ENCODE peak calls at places on chromosomes 3 and 15, in seven cellular contexts. One of them, this sample, is unnamed.

GRCh38 chr3:56137406-56137805 is 330.9 kb downstream of the ERC2 start:
- DNase-seq in neural crest cell: no peak
- DNase-seq in adrenal gland: no peak
- DNase-seq in Peyer's patch: no peak
- DNase-seq in right atrium auricular region: no peak
- DNase-seq in foreskin keratinocyte: no peak
- DNase-seq in tibial artery: no peak
- DNase-seq in this sample: no peak

GRCh38 chr3:16496408-16497222 is 16.9 kb downstream of the RFTN1 start:
- DNase-seq in neural crest cell: no peak
- DNase-seq in adrenal gland: no peak
- DNase-seq in Peyer's patch: no peak
- DNase-seq in right atrium auricular region: no peak
- DNase-seq in foreskin keratinocyte: peak
- DNase-seq in tibial artery: no peak
- DNase-seq in this sample: peak

GRCh38 chr3:120025520-120025919 is 68.7 kb downstream of the GSK3B start:
- DNase-seq in neural crest cell: no peak
- DNase-seq in adrenal gland: no peak
- DNase-seq in Peyer's patch: no peak
- DNase-seq in right atrium auricular region: no peak
- DNase-seq in foreskin keratinocyte: peak
- DNase-seq in tibial artery: no peak
- DNase-seq in this sample: peak

GRCh38 chr15:45450468-45450867 is 72.1 kb downstream of the SLC30A4 start:
- DNase-seq in neural crest cell: no peak
- DNase-seq in adrenal gland: no peak
- DNase-seq in Peyer's patch: peak
- DNase-seq in right atrium auricular region: no peak
- DNase-seq in foreskin keratinocyte: no peak
- DNase-seq in tibial artery: no peak
- DNase-seq in this sample: no peak

GRCh38 chr15:70433583-70434288 is 329.6 kb downstream of the UACA start:
- DNase-seq in neural crest cell: no peak
- DNase-seq in adrenal gland: no peak
- DNase-seq in Peyer's patch: no peak
- DNase-seq in right atrium auricular region: no peak
- DNase-seq in foreskin keratinocyte: no peak
- DNase-seq in tibial artery: no peak
- DNase-seq in this sample: no peak

GRCh38 chr3:58528629-58529028 is 8.4 kb downstream of the ACOX2 start:
- DNase-seq in neural crest cell: no peak
- DNase-seq in adrenal gland: peak
- DNase-seq in Peyer's patch: no peak
- DNase-seq in right atrium auricular region: peak
- DNase-seq in foreskin keratinocyte: no peak
- DNase-seq in tibial artery: no peak
- DNase-seq in this sample: peak

GRCh38 chr3:119795849-119796248 is 13.9 kb downstream of the NR1I2 start:
- DNase-seq in neural crest cell: no peak
- DNase-seq in adrenal gland: no peak
- DNase-seq in Peyer's patch: no peak
- DNase-seq in right atrium auricular region: peak
- DNase-seq in foreskin keratinocyte: no peak
- DNase-seq in tibial artery: no peak
- DNase-seq in this sample: no peak

GRCh38 chr3:352599-352998 is 156.0 kb downstream of the CHL1 start:
- DNase-seq in neural crest cell: no peak
- DNase-seq in adrenal gland: no peak
- DNase-seq in Peyer's patch: no peak
- DNase-seq in right atrium auricular region: no peak
- DNase-seq in foreskin keratinocyte: no peak
- DNase-seq in tibial artery: no peak
- DNase-seq in this sample: no peak

GRCh38 chr3:52435246-52436101 is 9.4 kb downstream of the SEMA3G start:
- DNase-seq in neural crest cell: no peak
- DNase-seq in adrenal gland: no peak
- DNase-seq in Peyer's patch: no peak
- DNase-seq in right atrium auricular region: no peak
- DNase-seq in foreskin keratinocyte: no peak
- DNase-seq in tibial artery: no peak
- DNase-seq in this sample: no peak

GRCh38 chr3:23667536-23668429 is 138.0 kb upstream of the UBE2E1 start:
- DNase-seq in neural crest cell: no peak
- DNase-seq in adrenal gland: no peak
- DNase-seq in Peyer's patch: no peak
- DNase-seq in right atrium auricular region: no peak
- DNase-seq in foreskin keratinocyte: no peak
- DNase-seq in tibial artery: no peak
- DNase-seq in this sample: no peak

GRCh38 chr3:167738037-167738436 is 2.5 kb downstream of the SERPINI1 start:
- DNase-seq in neural crest cell: no peak
- DNase-seq in adrenal gland: no peak
- DNase-seq in Peyer's patch: no peak
- DNase-seq in right atrium auricular region: no peak
- DNase-seq in foreskin keratinocyte: no peak
- DNase-seq in tibial artery: no peak
- DNase-seq in this sample: no peak

GRCh38 chr3:167736997-167737396 is 1.5 kb downstream of the SERPINI1 start:
- DNase-seq in neural crest cell: no peak
- DNase-seq in adrenal gland: no peak
- DNase-seq in Peyer's patch: no peak
- DNase-seq in right atrium auricular region: no peak
- DNase-seq in foreskin keratinocyte: no peak
- DNase-seq in tibial artery: no peak
- DNase-seq in this sample: no peak

GRCh38 chr3:167736264-167736787 is 805 bp downstream of the SERPINI1 start:
- DNase-seq in neural crest cell: no peak
- DNase-seq in adrenal gland: no peak
- DNase-seq in Peyer's patch: no peak
- DNase-seq in right atrium auricular region: no peak
- DNase-seq in foreskin keratinocyte: no peak
- DNase-seq in tibial artery: no peak
- DNase-seq in this sample: no peak

GRCh38 chr3:167740961-167741587 is 5.6 kb downstream of the SERPINI1 start:
- DNase-seq in neural crest cell: peak
- DNase-seq in adrenal gland: no peak
- DNase-seq in Peyer's patch: no peak
- DNase-seq in right atrium auricular region: no peak
- DNase-seq in foreskin keratinocyte: no peak
- DNase-seq in tibial artery: no peak
- DNase-seq in this sample: peak

DNA sequence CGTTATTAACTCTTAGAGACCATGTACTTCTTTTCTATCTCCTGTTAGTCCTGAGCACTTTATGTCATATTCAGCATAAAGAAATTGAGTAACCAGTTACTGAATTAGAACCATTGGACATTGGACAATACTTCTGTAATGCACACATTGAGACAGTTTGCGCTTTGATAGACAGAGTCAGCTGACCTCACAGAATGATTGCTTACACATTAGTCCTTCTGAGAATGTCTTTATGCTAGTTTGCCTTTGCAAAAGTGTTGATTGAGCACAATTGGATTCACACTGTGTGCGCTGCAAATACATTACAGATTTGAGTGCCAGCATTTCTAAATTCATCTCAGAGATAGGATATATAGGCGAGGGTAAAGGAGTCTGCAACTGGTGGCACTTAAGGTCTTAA is 3.7 kb downstream of the SERPINI1 start:
- DNase-seq in neural crest cell: no peak
- DNase-seq in adrenal gland: no peak
- DNase-seq in Peyer's patch: no peak
- DNase-seq in right atrium auricular region: no peak
- DNase-seq in foreskin keratinocyte: no peak
- DNase-seq in tibial artery: no peak
- DNase-seq in this sample: no peak
- TF ChIP-seq CTCF in neural crest cell: no peak
- TF ChIP-seq CTCF in adrenal gland: no peak
- TF ChIP-seq CTCF in Peyer's patch: no peak
- TF ChIP-seq CTCF in right atrium auricular region: no peak
- TF ChIP-seq CTCF in foreskin keratinocyte: no peak
- TF ChIP-seq CTCF in tibial artery: no peak
- TF ChIP-seq CTCF in this sample: no peak

GRCh38 chr15:98647774-98648653 is at the start of gene IGF1R:
- DNase-seq in neural crest cell: peak
- DNase-seq in adrenal gland: peak
- DNase-seq in Peyer's patch: peak
- DNase-seq in right atrium auricular region: peak
- DNase-seq in foreskin keratinocyte: peak
- DNase-seq in tibial artery: peak
- DNase-seq in this sample: peak
- TF ChIP-seq CTCF in neural crest cell: peak
- TF ChIP-seq CTCF in adrenal gland: peak
- TF ChIP-seq CTCF in Peyer's patch: no peak
- TF ChIP-seq CTCF in right atrium auricular region: no peak
- TF ChIP-seq CTCF in foreskin keratinocyte: no peak
- TF ChIP-seq CTCF in tibial artery: no peak
- TF ChIP-seq CTCF in this sample: no peak

DNA sequence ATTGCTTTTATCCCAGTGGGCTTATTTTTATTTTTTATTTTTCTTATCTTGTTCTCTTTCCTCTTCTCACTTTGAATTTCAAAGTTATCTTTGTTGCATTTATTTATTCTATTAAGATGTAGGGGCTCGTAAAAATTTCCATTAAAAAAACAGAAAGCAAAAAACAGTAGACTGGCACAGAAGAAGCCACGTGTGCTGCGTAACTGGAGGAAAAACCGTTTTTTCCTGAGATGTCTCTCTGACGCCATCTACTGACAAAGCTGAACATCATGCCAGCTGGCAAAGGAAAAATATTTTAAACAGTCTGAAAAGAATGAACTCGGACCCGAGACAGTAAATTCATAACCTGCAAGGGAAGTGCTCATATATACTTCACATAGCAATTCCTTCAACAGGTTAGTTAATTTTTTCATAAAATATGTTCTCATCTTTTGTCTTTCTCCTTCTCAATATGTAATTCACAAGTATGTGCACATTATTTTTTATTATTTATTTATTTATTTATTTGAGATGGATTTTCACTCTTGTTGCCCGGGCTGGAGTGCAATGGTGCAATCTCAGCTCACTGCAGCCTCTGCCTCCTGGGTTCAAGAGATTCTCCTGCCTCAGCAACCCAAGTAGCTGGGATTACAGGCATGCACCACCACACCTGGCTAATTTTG is 10.5 kb upstream of the MFSD1 start:
- DNase-seq in neural crest cell: no peak
- DNase-seq in adrenal gland: peak
- DNase-seq in Peyer's patch: no peak
- DNase-seq in right atrium auricular region: no peak
- DNase-seq in foreskin keratinocyte: no peak
- DNase-seq in tibial artery: no peak
- DNase-seq in this sample: peak
- TF ChIP-seq CTCF in neural crest cell: peak
- TF ChIP-seq CTCF in adrenal gland: peak
- TF ChIP-seq CTCF in Peyer's patch: peak
- TF ChIP-seq CTCF in right atrium auricular region: peak
- TF ChIP-seq CTCF in foreskin keratinocyte: peak
- TF ChIP-seq CTCF in tibial artery: peak
- TF ChIP-seq CTCF in this sample: peak

DNA sequence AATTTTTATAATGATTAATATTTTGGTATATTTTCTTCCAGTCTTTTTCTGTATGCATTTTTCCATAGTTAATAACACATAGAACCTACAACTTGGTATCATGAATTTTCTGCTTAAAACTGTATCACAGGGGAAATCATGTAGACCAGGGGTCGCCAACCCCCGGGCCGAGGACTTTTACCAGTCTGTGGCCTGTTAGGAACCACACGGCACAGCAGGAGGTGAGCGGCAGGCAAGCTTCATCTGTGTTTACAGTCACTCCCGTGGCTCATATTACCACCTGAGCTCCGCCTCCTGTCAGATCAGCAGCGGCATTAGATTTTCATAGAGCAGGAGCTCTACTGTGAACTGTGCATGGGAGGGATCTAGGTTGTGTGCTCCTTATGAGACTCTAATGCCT is 54.7 kb downstream of the RPL22L1 start:
- DNase-seq in neural crest cell: no peak
- DNase-seq in adrenal gland: no peak
- DNase-seq in Peyer's patch: no peak
- DNase-seq in right atrium auricular region: no peak
- DNase-seq in foreskin keratinocyte: no peak
- DNase-seq in tibial artery: no peak
- DNase-seq in this sample: peak
- TF ChIP-seq CTCF in neural crest cell: no peak
- TF ChIP-seq CTCF in adrenal gland: no peak
- TF ChIP-seq CTCF in Peyer's patch: no peak
- TF ChIP-seq CTCF in right atrium auricular region: no peak
- TF ChIP-seq CTCF in foreskin keratinocyte: no peak
- TF ChIP-seq CTCF in tibial artery: no peak
- TF ChIP-seq CTCF in this sample: no peak

GRCh38 chr15:100385300-100385699 is 43.5 kb upstream of the ADAMTS17 start:
- DNase-seq in neural crest cell: no peak
- DNase-seq in adrenal gland: no peak
- DNase-seq in Peyer's patch: no peak
- DNase-seq in right atrium auricular region: no peak
- DNase-seq in foreskin keratinocyte: no peak
- DNase-seq in tibial artery: no peak
- DNase-seq in this sample: no peak

GRCh38 chr15:100384108-100384410 is 42.3 kb upstream of the ADAMTS17 start:
- DNase-seq in neural crest cell: no peak
- DNase-seq in adrenal gland: no peak
- DNase-seq in Peyer's patch: no peak
- DNase-seq in right atrium auricular region: no peak
- DNase-seq in foreskin keratinocyte: no peak
- DNase-seq in tibial artery: no peak
- DNase-seq in this sample: no peak

GRCh38 chr15:100383302-100384107 is 41.7 kb upstream of the ADAMTS17 start:
- DNase-seq in neural crest cell: no peak
- DNase-seq in adrenal gland: peak
- DNase-seq in Peyer's patch: no peak
- DNase-seq in right atrium auricular region: no peak
- DNase-seq in foreskin keratinocyte: no peak
- DNase-seq in tibial artery: no peak
- DNase-seq in this sample: peak
- TF ChIP-seq CTCF in neural crest cell: peak
- TF ChIP-seq CTCF in adrenal gland: peak
- TF ChIP-seq CTCF in Peyer's patch: no peak
- TF ChIP-seq CTCF in right atrium auricular region: no peak
- TF ChIP-seq CTCF in foreskin keratinocyte: peak
- TF ChIP-seq CTCF in tibial artery: peak
- TF ChIP-seq CTCF in this sample: peak

DNA sequence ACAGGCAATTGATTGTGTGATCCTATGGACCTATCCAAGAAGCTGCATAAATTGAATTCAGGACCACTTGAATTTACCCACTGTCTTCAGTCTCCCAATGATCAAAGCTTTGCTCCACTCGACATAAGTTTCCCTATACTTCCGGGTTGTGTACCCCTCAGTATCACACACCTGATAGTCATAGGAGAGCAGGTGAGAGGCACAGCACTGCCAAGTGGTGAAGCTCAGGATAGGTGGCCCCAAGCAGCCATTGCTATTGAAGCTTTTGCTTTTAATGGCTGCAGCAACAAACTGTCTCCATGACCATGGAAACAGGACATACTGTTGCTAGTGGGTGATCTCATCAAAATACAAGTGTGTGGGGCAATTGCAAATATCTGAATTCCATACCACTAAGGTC is 27.7 kb downstream of the GASK1A start:
- DNase-seq in neural crest cell: no peak
- DNase-seq in adrenal gland: no peak
- DNase-seq in Peyer's patch: no peak
- DNase-seq in right atrium auricular region: no peak
- DNase-seq in foreskin keratinocyte: no peak
- DNase-seq in tibial artery: no peak
- DNase-seq in this sample: no peak
- TF ChIP-seq CTCF in neural crest cell: no peak
- TF ChIP-seq CTCF in adrenal gland: no peak
- TF ChIP-seq CTCF in Peyer's patch: no peak
- TF ChIP-seq CTCF in right atrium auricular region: no peak
- TF ChIP-seq CTCF in foreskin keratinocyte: no peak
- TF ChIP-seq CTCF in tibial artery: no peak
- TF ChIP-seq CTCF in this sample: no peak